ENCODE peak calls at places on chromosome 16, in ten cellular contexts. M is T1000; I is esophagus squamous epithelium; K is activated CD8-positive, alpha-beta T cell treated with anti-CD3 and anti-CD28 coated beads for 36 hours; V is upper lobe of right lung; D is B cell; R is heart left ventricle; T is HS-5; X is GM04504; N is NCI-H1105 treated with DMSO at 0.1 percent for 48 hours. Q is an unnamed sample.
A peak's percentile ranks its signal among the peaks of the same experiment; 100 is the strongest.

GRCh38 chr16:30637952-30638351 is 12.8 kb upstream of the PRR14 start:
- DNase-seq in M (peak; percentile 29), I (no peak), K (peak; percentile 35), V (no peak), D (no peak), R (no peak), T (peak; percentile 30), X (no peak), N (peak; percentile 55), Q (no peak)

GRCh38 chr16:1437606-1438005 is 6.7 kb downstream of the PERCC1 start:
- DNase-seq in M (no peak), I (no peak), K (no peak), V (no peak), D (no peak), R (no peak), T (no peak), X (no peak), N (no peak), Q (no peak)

GRCh38 chr16:58020628-58021521 is 4.7 kb upstream of the MMP15 start:
- DNase-seq in M (no peak), I (no peak), K (peak; percentile 84), V (peak; percentile 70), D (no peak), R (peak; percentile 69), T (peak; percentile 23), X (no peak), N (no peak), Q (no peak)

GRCh38 chr16:78628526-78628925 is 529.1 kb downstream of the WWOX start:
- DNase-seq in M (no peak), I (no peak), K (no peak), V (no peak), D (no peak), R (no peak), T (no peak), X (no peak), N (no peak), Q (no peak)

GRCh38 chr16:84032458-84033178 is 10.0 kb downstream of the SLC38A8 start:
- DNase-seq in M (no peak), I (no peak), K (no peak), V (no peak), D (no peak), R (no peak), T (no peak), X (no peak), N (no peak), Q (no peak)

GRCh38 chr16:84735846-84736586 is 36.2 kb downstream of the USP10 start:
- DNase-seq in M (no peak), I (no peak), K (no peak), V (no peak), D (no peak), R (peak; percentile 52), T (no peak), X (no peak), N (peak; percentile 72), Q (no peak)

GRCh38 chr16:20023190-20023589 is 50.5 kb downstream of the GPR139 start:
- DNase-seq in M (no peak), I (no peak), K (no peak), V (no peak), D (no peak), R (no peak), T (no peak), X (no peak), N (no peak), Q (no peak)

GRCh38 chr16:7835032-7835431 is 502.4 kb downstream of the RBFOX1 start:
- DNase-seq in M (no peak), I (no peak), K (no peak), V (no peak), D (no peak), R (no peak), T (no peak), X (no peak), N (peak; percentile 47), Q (no peak)

GRCh38 chr16:51140112-51140511 is 11.0 kb downstream of the SALL1 start:
- DNase-seq in M (no peak), I (no peak), K (no peak), V (no peak), D (no peak), R (no peak), T (no peak), X (no peak), N (no peak), Q (no peak)

GRCh38 chr16:71214771-71215381 is 15.6 kb downstream of the HYDIN start:
- DNase-seq in M (no peak), I (no peak), K (no peak), V (no peak), D (no peak), R (no peak), T (no peak), X (no peak), N (peak; percentile 69), Q (no peak)

GRCh38 chr16:68081796-68082567 is 3.2 kb upstream of the NFATC3 start:
- DNase-seq in M (no peak), I (no peak), K (peak; percentile 75), V (no peak), D (no peak), R (no peak), T (no peak), X (no peak), N (no peak), Q (no peak)

GRCh38 chr16:75247249-75247648 is 4.2 kb downstream of the BCAR1 start:
- DNase-seq in M (no peak), I (no peak), K (no peak), V (no peak), D (no peak), R (no peak), T (no peak), X (no peak), N (no peak), Q (no peak)

Q was measured in NCI-H510A.